ENCODE peak calls at places on chromosome 12, in nine cellular contexts. One of them, this sample, is unnamed. For H3K27me3, the result is how much of the 10 kb centered on the place peaks cover.

GRCh38 chr12:124510301-124510970 is 57.0 kb downstream of the NCOR2 start:
- DNase-seq in spleen: no peak
- DNase-seq in IMR-90: no peak
- DNase-seq in adrenal gland: no peak
- DNase-seq in K562: no peak
- DNase-seq in tibial nerve: no peak
- DNase-seq in uterus: no peak
- DNase-seq in prostate gland: no peak
- DNase-seq in gastrocnemius medialis: peak
- DNase-seq in this sample: no peak

GRCh38 chr12:46264057-46264456 is 4.8 kb downstream of the SLC38A1 start:
- DNase-seq in spleen: no peak
- DNase-seq in prostate gland: no peak
- DNase-seq in K562: no peak
- DNase-seq in adrenal gland: no peak
- DNase-seq in gastrocnemius medialis: no peak
- DNase-seq in tibial nerve: no peak
- DNase-seq in IMR-90: peak
- DNase-seq in uterus: no peak
- DNase-seq in this sample: no peak

GRCh38 chr12:990308-990648 is 745 bp upstream of the ERC1 start:
- DNase-seq in spleen: peak
- DNase-seq in adrenal gland: peak
- DNase-seq in K562: no peak
- DNase-seq in tibial nerve: peak
- DNase-seq in IMR-90: peak
- DNase-seq in prostate gland: peak
- DNase-seq in uterus: peak
- DNase-seq in gastrocnemius medialis: peak
- DNase-seq in this sample: no peak

GRCh38 chr12:113910751-113911272 is 55.3 kb downstream of the RBM19 start:
- DNase-seq in uterus: no peak
- DNase-seq in spleen: peak
- DNase-seq in prostate gland: no peak
- DNase-seq in tibial nerve: no peak
- DNase-seq in gastrocnemius medialis: no peak
- DNase-seq in IMR-90: no peak
- DNase-seq in K562: no peak
- DNase-seq in adrenal gland: no peak
- DNase-seq in this sample: no peak

GRCh38 chr12:4870423-4870822 is 39.3 kb upstream of the KCNA1 start:
- DNase-seq in prostate gland: no peak
- DNase-seq in spleen: no peak
- DNase-seq in uterus: no peak
- DNase-seq in K562: no peak
- DNase-seq in gastrocnemius medialis: no peak
- DNase-seq in tibial nerve: no peak
- DNase-seq in IMR-90: no peak
- DNase-seq in adrenal gland: no peak
- DNase-seq in this sample: no peak

GRCh38 chr12:25957898-25958253 is 606 bp upstream of the RASSF8 start:
- DNase-seq in spleen: no peak
- DNase-seq in uterus: peak
- DNase-seq in IMR-90: peak
- DNase-seq in adrenal gland: no peak
- DNase-seq in tibial nerve: no peak
- DNase-seq in K562: no peak
- DNase-seq in gastrocnemius medialis: no peak
- DNase-seq in prostate gland: no peak
- DNase-seq in this sample: no peak

GRCh38 chr12:40063424-40063823 is 42.5 kb downstream of the SLC2A13 start:
- DNase-seq in IMR-90: no peak
- DNase-seq in prostate gland: no peak
- DNase-seq in spleen: no peak
- DNase-seq in K562: no peak
- DNase-seq in gastrocnemius medialis: no peak
- DNase-seq in tibial nerve: no peak
- DNase-seq in uterus: no peak
- DNase-seq in adrenal gland: peak
- DNase-seq in this sample: no peak

GRCh38 chr12:105294164-105294563 is 36.3 kb upstream of the C12orf75 start:
- DNase-seq in spleen: no peak
- DNase-seq in gastrocnemius medialis: no peak
- DNase-seq in K562: no peak
- DNase-seq in adrenal gland: no peak
- DNase-seq in uterus: no peak
- DNase-seq in prostate gland: no peak
- DNase-seq in tibial nerve: no peak
- DNase-seq in IMR-90: no peak
- DNase-seq in this sample: no peak

GRCh38 chr12:126681676-126682075 is 1585.3 kb upstream of the TMEM132C start:
- DNase-seq in tibial nerve: no peak
- DNase-seq in uterus: no peak
- DNase-seq in spleen: no peak
- DNase-seq in K562: no peak
- DNase-seq in adrenal gland: no peak
- DNase-seq in prostate gland: no peak
- DNase-seq in IMR-90: no peak
- DNase-seq in gastrocnemius medialis: no peak
- DNase-seq in this sample: no peak

GRCh38 chr12:132328282-132329029 is 933 bp downstream of the GALNT9 start:
- DNase-seq in tibial nerve: no peak
- DNase-seq in K562: no peak
- DNase-seq in adrenal gland: no peak
- DNase-seq in IMR-90: no peak
- DNase-seq in gastrocnemius medialis: no peak
- DNase-seq in prostate gland: no peak
- DNase-seq in spleen: no peak
- DNase-seq in uterus: no peak
- DNase-seq in this sample: no peak
- H3K27me3 ChIP-seq in tibial nerve: under half
- H3K27me3 ChIP-seq in K562: under half
- H3K27me3 ChIP-seq in adrenal gland: under half
- H3K27me3 ChIP-seq in IMR-90: under half
- H3K27me3 ChIP-seq in gastrocnemius medialis: half or more
- H3K27me3 ChIP-seq in prostate gland: under half
- H3K27me3 ChIP-seq in spleen: under half
- H3K27me3 ChIP-seq in uterus: under half
- H3K27me3 ChIP-seq in this sample: under half

GRCh38 chr12:95633671-95634465 is 82.6 kb upstream of the USP44 start:
- DNase-seq in uterus: no peak
- DNase-seq in adrenal gland: no peak
- DNase-seq in spleen: no peak
- DNase-seq in IMR-90: no peak
- DNase-seq in tibial nerve: no peak
- DNase-seq in K562: no peak
- DNase-seq in gastrocnemius medialis: no peak
- DNase-seq in prostate gland: peak
- DNase-seq in this sample: no peak

GRCh38 chr12:95637471-95638155 is 86.3 kb upstream of the USP44 start:
- DNase-seq in uterus: no peak
- DNase-seq in gastrocnemius medialis: no peak
- DNase-seq in prostate gland: no peak
- DNase-seq in spleen: no peak
- DNase-seq in adrenal gland: no peak
- DNase-seq in K562: no peak
- DNase-seq in tibial nerve: no peak
- DNase-seq in IMR-90: peak
- DNase-seq in this sample: no peak

GRCh38 chr12:95637010-95637409 is 85.7 kb upstream of the USP44 start:
- DNase-seq in adrenal gland: no peak
- DNase-seq in gastrocnemius medialis: no peak
- DNase-seq in tibial nerve: no peak
- DNase-seq in IMR-90: no peak
- DNase-seq in prostate gland: no peak
- DNase-seq in spleen: no peak
- DNase-seq in K562: no peak
- DNase-seq in uterus: no peak
- DNase-seq in this sample: no peak

GRCh38 chr12:95633049-95633545 is 81.8 kb upstream of the USP44 start:
- DNase-seq in gastrocnemius medialis: no peak
- DNase-seq in tibial nerve: no peak
- DNase-seq in prostate gland: peak
- DNase-seq in spleen: no peak
- DNase-seq in uterus: peak
- DNase-seq in K562: no peak
- DNase-seq in IMR-90: peak
- DNase-seq in adrenal gland: peak
- DNase-seq in this sample: no peak

GRCh38 chr12:95634622-95635621 is 83.6 kb upstream of the USP44 start:
- DNase-seq in prostate gland: no peak
- DNase-seq in uterus: no peak
- DNase-seq in tibial nerve: no peak
- DNase-seq in gastrocnemius medialis: no peak
- DNase-seq in adrenal gland: no peak
- DNase-seq in IMR-90: peak
- DNase-seq in K562: no peak
- DNase-seq in spleen: no peak
- DNase-seq in this sample: no peak
- TF ChIP-seq POLR2A in prostate gland: no peak
- TF ChIP-seq POLR2A in uterus: no peak
- TF ChIP-seq POLR2A in tibial nerve: no peak
- TF ChIP-seq POLR2A in gastrocnemius medialis: no peak
- TF ChIP-seq POLR2A in adrenal gland: no peak
- TF ChIP-seq POLR2A in IMR-90: no peak
- TF ChIP-seq POLR2A in K562: no peak
- TF ChIP-seq POLR2A in spleen: no peak
- TF ChIP-seq POLR2A in this sample: no peak

DNA sequence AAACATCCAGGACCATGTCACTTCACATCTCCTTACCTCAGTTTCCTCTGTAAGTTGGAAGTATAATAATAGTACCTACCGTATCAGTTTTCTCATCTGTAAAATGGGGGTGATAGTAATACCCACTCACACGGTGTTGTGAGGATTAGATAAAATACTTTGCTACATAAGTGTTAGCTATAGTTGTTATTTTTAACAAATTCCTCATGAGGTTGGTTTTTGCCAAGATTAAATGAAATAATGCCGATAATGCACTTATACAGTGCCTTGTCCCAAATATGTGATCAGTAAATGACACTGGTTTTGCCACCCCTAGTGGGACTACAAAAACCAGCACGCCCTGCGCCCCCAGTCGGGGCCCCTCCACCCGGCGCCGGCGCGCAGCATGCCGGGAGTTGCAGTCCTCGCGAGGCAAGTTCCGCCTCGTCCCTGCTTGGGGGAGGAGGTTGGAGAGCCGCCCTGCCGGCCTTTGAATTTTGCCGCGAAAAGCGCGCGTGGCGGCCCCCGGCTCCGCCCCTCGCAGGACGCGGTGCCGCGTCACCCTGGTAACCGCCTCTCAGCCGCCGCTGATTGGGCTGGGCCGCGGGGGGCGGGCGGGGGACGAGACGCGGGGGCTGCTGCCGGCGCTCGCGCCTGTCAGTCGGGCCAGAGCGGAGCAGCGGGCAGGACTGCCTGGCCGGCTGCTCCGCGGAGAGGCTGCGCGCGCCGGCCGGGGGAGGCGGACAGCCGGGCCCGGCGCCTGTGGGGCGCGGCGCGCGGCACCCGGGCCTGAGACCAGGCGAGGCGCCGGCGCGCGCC is at the start of gene FAM222A:
- DNase-seq in gastrocnemius medialis: peak
- DNase-seq in uterus: peak
- DNase-seq in K562: peak
- DNase-seq in IMR-90: peak
- DNase-seq in prostate gland: peak
- DNase-seq in tibial nerve: peak
- DNase-seq in adrenal gland: peak
- DNase-seq in spleen: peak
- DNase-seq in this sample: peak
- TF ChIP-seq CTCF in gastrocnemius medialis: no peak
- TF ChIP-seq CTCF in uterus: peak
- TF ChIP-seq CTCF in K562: no peak
- TF ChIP-seq CTCF in IMR-90: no peak
- TF ChIP-seq CTCF in prostate gland: peak
- TF ChIP-seq CTCF in tibial nerve: no peak
- TF ChIP-seq CTCF in adrenal gland: no peak
- TF ChIP-seq CTCF in spleen: no peak
- TF ChIP-seq CTCF in this sample: no peak

GRCh38 chr12:94169966-94170689 is 21.8 kb downstream of the PLXNC1 start:
- DNase-seq in K562: no peak
- DNase-seq in spleen: no peak
- DNase-seq in tibial nerve: no peak
- DNase-seq in uterus: no peak
- DNase-seq in prostate gland: no peak
- DNase-seq in adrenal gland: no peak
- DNase-seq in IMR-90: no peak
- DNase-seq in gastrocnemius medialis: no peak
- DNase-seq in this sample: no peak
- H3K27me3 ChIP-seq in K562: under half
- H3K27me3 ChIP-seq in spleen: under half
- H3K27me3 ChIP-seq in tibial nerve: under half
- H3K27me3 ChIP-seq in uterus: under half
- H3K27me3 ChIP-seq in prostate gland: under half
- H3K27me3 ChIP-seq in adrenal gland: under half
- H3K27me3 ChIP-seq in IMR-90: under half
- H3K27me3 ChIP-seq in gastrocnemius medialis: under half
- H3K27me3 ChIP-seq in this sample: under half

GRCh38 chr12:6472491-6472890 is 2.0 kb upstream of the VAMP1 start:
- DNase-seq in spleen: no peak
- DNase-seq in tibial nerve: no peak
- DNase-seq in gastrocnemius medialis: no peak
- DNase-seq in IMR-90: no peak
- DNase-seq in adrenal gland: no peak
- DNase-seq in uterus: no peak
- DNase-seq in prostate gland: no peak
- DNase-seq in K562: no peak
- DNase-seq in this sample: no peak

GRCh38 chr12:6471992-6472366 is 1.5 kb upstream of the VAMP1 start:
- DNase-seq in prostate gland: no peak
- DNase-seq in IMR-90: no peak
- DNase-seq in uterus: no peak
- DNase-seq in gastrocnemius medialis: no peak
- DNase-seq in adrenal gland: no peak
- DNase-seq in tibial nerve: no peak
- DNase-seq in spleen: no peak
- DNase-seq in K562: no peak
- DNase-seq in this sample: no peak

GRCh38 chr12:6469609-6470374 is 685 bp downstream of the VAMP1 start:
- DNase-seq in IMR-90: no peak
- DNase-seq in uterus: no peak
- DNase-seq in spleen: no peak
- DNase-seq in adrenal gland: no peak
- DNase-seq in gastrocnemius medialis: no peak
- DNase-seq in prostate gland: no peak
- DNase-seq in tibial nerve: no peak
- DNase-seq in K562: no peak
- DNase-seq in this sample: no peak

GRCh38 chr12:6469092-6469491 is 1.4 kb downstream of the VAMP1 start:
- DNase-seq in spleen: no peak
- DNase-seq in prostate gland: no peak
- DNase-seq in tibial nerve: no peak
- DNase-seq in IMR-90: no peak
- DNase-seq in gastrocnemius medialis: no peak
- DNase-seq in K562: no peak
- DNase-seq in adrenal gland: peak
- DNase-seq in uterus: no peak
- DNase-seq in this sample: no peak

GRCh38 chr12:6470375-6471163 is at the start of gene VAMP1:
- DNase-seq in prostate gland: peak
- DNase-seq in K562: peak
- DNase-seq in uterus: peak
- DNase-seq in spleen: peak
- DNase-seq in adrenal gland: peak
- DNase-seq in IMR-90: peak
- DNase-seq in tibial nerve: peak
- DNase-seq in gastrocnemius medialis: peak
- DNase-seq in this sample: peak
- TF ChIP-seq POLR2A in prostate gland: peak
- TF ChIP-seq POLR2A in K562: peak
- TF ChIP-seq POLR2A in uterus: peak
- TF ChIP-seq POLR2A in spleen: peak
- TF ChIP-seq POLR2A in adrenal gland: peak
- TF ChIP-seq POLR2A in IMR-90: peak
- TF ChIP-seq POLR2A in tibial nerve: peak
- TF ChIP-seq POLR2A in gastrocnemius medialis: peak
- TF ChIP-seq POLR2A in this sample: peak